ENCODE peak calls at places on chromosome 13, in four cellular contexts. I is NCI-H1105 treated with DMSO at 0.1 percent for 48 hours, J is mucosa of gallbladder, B is NCI-H1092. H is an unnamed sample.

GRCh38 chr13:24323739-24324075 is 14.3 kb downstream of the C1QTNF9 start:
- DNase-seq in I (no peak), J (no peak), B (no peak), H (no peak)

GRCh38 chr13:44768775-44769578 is 192.8 kb upstream of the TSC22D1 start:
- DNase-seq in I (no peak), J (no peak), B (no peak), H (no peak)

GRCh38 chr13:41064493-41064892 is 3.2 kb downstream of the WBP4 start:
- DNase-seq in I (no peak), J (no peak), B (no peak), H (no peak)

GRCh38 chr13:45385320-45385719 is 32.9 kb downstream of the SLC25A30 start:
- DNase-seq in I (no peak), J (no peak), B (no peak), H (no peak)

GRCh38 chr13:51849145-51850101 is 4.4 kb upstream of the TMEM272 start:
- DNase-seq in I (no peak), J (no peak), B (no peak), H (no peak)

GRCh38 chr13:51547425-51548176 is 36.7 kb upstream of the WDFY2 start:
- DNase-seq in I (no peak), J (no peak), B (no peak), H (no peak)

GRCh38 chr13:28326081-28326480 is 168.8 kb downstream of the FLT1 start:
- DNase-seq in I (no peak), J (no peak), B (no peak), H (no peak)

GRCh38 chr13:19587635-19588300 is 26.4 kb upstream of the TPTE2 start:
- DNase-seq in I (peak), J (peak), B (no peak), H (peak)

GRCh38 chr13:105116966-105117365 is 1418.5 kb downstream of the EFNB2 start:
- DNase-seq in I (no peak), J (no peak), B (no peak), H (no peak)

GRCh38 chr13:106337096-106337495 is 198.4 kb downstream of the EFNB2 start:
- DNase-seq in I (no peak), J (no peak), B (no peak), H (peak)

GRCh38 chr13:45216193-45216592 is 15.3 kb upstream of the KCTD4 start:
- DNase-seq in I (no peak), J (no peak), B (no peak), H (no peak)

H was measured in NCI-H2171 treated with DMSO at 0.1 percent for 48 hours.